ENCODE peak calls at places on chromosomes 13 and 19, in nine cellular contexts. One of them, this sample, is unnamed.

GRCh38 chr13:26601669-26602068 is 44.2 kb downstream of the WASF3 start:
- DNase-seq in transverse colon: no peak
- DNase-seq in SK-N-SH: peak; percentile 53
- DNase-seq in GM12891: no peak
- DNase-seq in stomach: no peak
- DNase-seq in HCT116: no peak
- DNase-seq in prostate gland: no peak
- DNase-seq in spleen: no peak
- DNase-seq in breast epithelium: no peak
- DNase-seq in this sample: peak; percentile 59

GRCh38 chr13:113584870-113585671 is 518 bp downstream of the TFDP1 start:
- DNase-seq in HCT116: no peak
- DNase-seq in GM12891: peak; percentile 62
- DNase-seq in prostate gland: no peak
- DNase-seq in stomach: peak; percentile 24
- DNase-seq in spleen: peak; percentile 82
- DNase-seq in transverse colon: peak; percentile 17
- DNase-seq in breast epithelium: peak; percentile 35
- DNase-seq in SK-N-SH: peak; percentile 77
- DNase-seq in this sample: no peak

GRCh38 chr19:4049432-4049831 is 17.3 kb downstream of the ZBTB7A start:
- DNase-seq in spleen: no peak
- DNase-seq in breast epithelium: no peak
- DNase-seq in prostate gland: no peak
- DNase-seq in HCT116: no peak
- DNase-seq in stomach: peak; percentile 76
- DNase-seq in GM12891: no peak
- DNase-seq in transverse colon: no peak
- DNase-seq in SK-N-SH: no peak
- DNase-seq in this sample: no peak

GRCh38 chr13:49904729-49905456 is 31.2 kb downstream of the SPRYD7 start:
- DNase-seq in SK-N-SH: no peak
- DNase-seq in prostate gland: no peak
- DNase-seq in transverse colon: no peak
- DNase-seq in breast epithelium: no peak
- DNase-seq in stomach: no peak
- DNase-seq in GM12891: no peak
- DNase-seq in HCT116: no peak
- DNase-seq in spleen: no peak
- DNase-seq in this sample: no peak

GRCh38 chr13:43379738-43380137 is 356.4 kb downstream of the DNAJC15 start:
- DNase-seq in transverse colon: no peak
- DNase-seq in HCT116: no peak
- DNase-seq in spleen: no peak
- DNase-seq in breast epithelium: no peak
- DNase-seq in prostate gland: no peak
- DNase-seq in stomach: no peak
- DNase-seq in SK-N-SH: no peak
- DNase-seq in GM12891: no peak
- DNase-seq in this sample: no peak

GRCh38 chr19:3253270-3253669 is 28.8 kb downstream of the CELF5 start:
- DNase-seq in HCT116: peak; percentile 16
- DNase-seq in prostate gland: no peak
- DNase-seq in transverse colon: no peak
- DNase-seq in GM12891: no peak
- DNase-seq in spleen: no peak
- DNase-seq in SK-N-SH: no peak
- DNase-seq in breast epithelium: no peak
- DNase-seq in stomach: no peak
- DNase-seq in this sample: no peak

GRCh38 chr13:91758724-91759123 is 360.3 kb downstream of the GPC5 start:
- DNase-seq in prostate gland: no peak
- DNase-seq in spleen: no peak
- DNase-seq in transverse colon: no peak
- DNase-seq in stomach: no peak
- DNase-seq in GM12891: no peak
- DNase-seq in HCT116: no peak
- DNase-seq in breast epithelium: no peak
- DNase-seq in SK-N-SH: no peak
- DNase-seq in this sample: no peak

GRCh38 chr13:81493144-81493543 is 1152.2 kb upstream of the SPRY2 start:
- DNase-seq in SK-N-SH: no peak
- DNase-seq in transverse colon: no peak
- DNase-seq in HCT116: no peak
- DNase-seq in stomach: no peak
- DNase-seq in GM12891: no peak
- DNase-seq in breast epithelium: no peak
- DNase-seq in spleen: no peak
- DNase-seq in prostate gland: no peak
- DNase-seq in this sample: no peak

GRCh38 chr13:30105381-30105780 is 202.0 kb downstream of the KATNAL1 start:
- DNase-seq in prostate gland: no peak
- DNase-seq in stomach: peak; percentile 59
- DNase-seq in HCT116: no peak
- DNase-seq in transverse colon: no peak
- DNase-seq in spleen: no peak
- DNase-seq in GM12891: no peak
- DNase-seq in breast epithelium: no peak
- DNase-seq in SK-N-SH: no peak
- DNase-seq in this sample: no peak

GRCh38 chr13:33554919-33555791 is 262.8 kb upstream of the RFC3 start:
- DNase-seq in GM12891: no peak
- DNase-seq in HCT116: no peak
- DNase-seq in breast epithelium: no peak
- DNase-seq in SK-N-SH: no peak
- DNase-seq in spleen: no peak
- DNase-seq in transverse colon: no peak
- DNase-seq in prostate gland: no peak
- DNase-seq in stomach: no peak
- DNase-seq in this sample: no peak

DNA sequence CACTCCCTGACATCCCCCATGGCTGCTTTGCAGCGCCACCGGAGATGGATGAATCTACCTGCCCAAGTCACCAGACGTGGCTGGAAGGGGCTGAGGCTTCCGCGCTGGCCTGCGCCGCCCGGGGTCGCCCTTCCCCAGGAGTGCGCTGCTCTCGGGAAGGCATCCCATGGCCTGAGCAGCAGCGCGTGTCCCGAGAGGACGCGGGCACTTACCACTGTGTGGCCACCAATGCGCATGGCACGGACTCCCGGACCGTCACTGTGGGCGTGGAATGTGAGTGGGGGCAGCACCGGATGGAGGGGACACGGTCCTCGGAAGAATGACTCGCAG is 4.6 kb downstream of the ICAM5 start:
- DNase-seq in stomach: no peak
- DNase-seq in prostate gland: no peak
- DNase-seq in spleen: no peak
- DNase-seq in transverse colon: peak; percentile 33
- DNase-seq in HCT116: no peak
- DNase-seq in breast epithelium: no peak
- DNase-seq in GM12891: no peak
- DNase-seq in SK-N-SH: no peak
- DNase-seq in this sample: no peak
- TF ChIP-seq POLR2AphosphoS5 in stomach: no peak
- TF ChIP-seq POLR2AphosphoS5 in prostate gland: no peak
- TF ChIP-seq POLR2AphosphoS5 in spleen: no peak
- TF ChIP-seq POLR2AphosphoS5 in transverse colon: no peak
- TF ChIP-seq POLR2AphosphoS5 in HCT116: no peak
- TF ChIP-seq POLR2AphosphoS5 in breast epithelium: no peak
- TF ChIP-seq POLR2AphosphoS5 in GM12891: no peak
- TF ChIP-seq POLR2AphosphoS5 in SK-N-SH: no peak
- TF ChIP-seq POLR2AphosphoS5 in this sample: no peak

GRCh38 chr13:51453308-51453958 is 597 bp upstream of the INTS6 start:
- DNase-seq in GM12891: peak; percentile 58
- DNase-seq in SK-N-SH: peak; percentile 84
- DNase-seq in spleen: peak; percentile 97
- DNase-seq in breast epithelium: peak; percentile 64
- DNase-seq in HCT116: no peak
- DNase-seq in stomach: no peak
- DNase-seq in prostate gland: peak; percentile 78
- DNase-seq in transverse colon: peak; percentile 88
- DNase-seq in this sample: peak; percentile 86
- TF ChIP-seq POLR2AphosphoS5 in GM12891: peak; percentile 54
- TF ChIP-seq POLR2AphosphoS5 in SK-N-SH: peak; percentile 47
- TF ChIP-seq POLR2AphosphoS5 in spleen: peak; percentile 84
- TF ChIP-seq POLR2AphosphoS5 in breast epithelium: peak; percentile 78
- TF ChIP-seq POLR2AphosphoS5 in HCT116: no peak
- TF ChIP-seq POLR2AphosphoS5 in stomach: peak; percentile 76
- TF ChIP-seq POLR2AphosphoS5 in prostate gland: no peak
- TF ChIP-seq POLR2AphosphoS5 in transverse colon: peak; percentile 76
- TF ChIP-seq POLR2AphosphoS5 in this sample: peak; percentile 76

DNA sequence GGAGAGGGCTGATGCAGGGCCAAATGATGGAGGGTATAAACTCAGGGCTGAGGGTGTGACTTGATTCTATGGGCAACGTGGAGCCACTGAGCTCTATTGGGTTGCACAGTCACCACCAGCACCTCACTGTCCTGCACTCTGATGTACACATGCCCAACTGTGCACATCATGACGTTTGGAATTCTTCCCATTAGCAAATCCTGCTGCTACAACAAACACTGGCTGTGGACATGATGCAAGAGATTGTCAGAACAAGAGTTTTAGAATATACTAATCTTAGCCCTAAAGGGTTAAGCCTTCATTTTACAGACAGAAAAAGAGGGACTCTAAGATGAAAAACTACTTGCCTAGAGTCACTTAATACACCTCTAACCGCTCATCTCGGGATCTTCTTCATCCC is 2.4 kb upstream of the TTYH1 start:
- DNase-seq in SK-N-SH: no peak
- DNase-seq in HCT116: no peak
- DNase-seq in stomach: no peak
- DNase-seq in spleen: no peak
- DNase-seq in transverse colon: no peak
- DNase-seq in breast epithelium: no peak
- DNase-seq in GM12891: no peak
- DNase-seq in prostate gland: no peak
- DNase-seq in this sample: no peak
- TF ChIP-seq POLR2AphosphoS5 in SK-N-SH: no peak
- TF ChIP-seq POLR2AphosphoS5 in HCT116: no peak
- TF ChIP-seq POLR2AphosphoS5 in stomach: no peak
- TF ChIP-seq POLR2AphosphoS5 in spleen: no peak
- TF ChIP-seq POLR2AphosphoS5 in transverse colon: no peak
- TF ChIP-seq POLR2AphosphoS5 in breast epithelium: no peak
- TF ChIP-seq POLR2AphosphoS5 in GM12891: no peak
- TF ChIP-seq POLR2AphosphoS5 in prostate gland: no peak
- TF ChIP-seq POLR2AphosphoS5 in this sample: no peak

DNA sequence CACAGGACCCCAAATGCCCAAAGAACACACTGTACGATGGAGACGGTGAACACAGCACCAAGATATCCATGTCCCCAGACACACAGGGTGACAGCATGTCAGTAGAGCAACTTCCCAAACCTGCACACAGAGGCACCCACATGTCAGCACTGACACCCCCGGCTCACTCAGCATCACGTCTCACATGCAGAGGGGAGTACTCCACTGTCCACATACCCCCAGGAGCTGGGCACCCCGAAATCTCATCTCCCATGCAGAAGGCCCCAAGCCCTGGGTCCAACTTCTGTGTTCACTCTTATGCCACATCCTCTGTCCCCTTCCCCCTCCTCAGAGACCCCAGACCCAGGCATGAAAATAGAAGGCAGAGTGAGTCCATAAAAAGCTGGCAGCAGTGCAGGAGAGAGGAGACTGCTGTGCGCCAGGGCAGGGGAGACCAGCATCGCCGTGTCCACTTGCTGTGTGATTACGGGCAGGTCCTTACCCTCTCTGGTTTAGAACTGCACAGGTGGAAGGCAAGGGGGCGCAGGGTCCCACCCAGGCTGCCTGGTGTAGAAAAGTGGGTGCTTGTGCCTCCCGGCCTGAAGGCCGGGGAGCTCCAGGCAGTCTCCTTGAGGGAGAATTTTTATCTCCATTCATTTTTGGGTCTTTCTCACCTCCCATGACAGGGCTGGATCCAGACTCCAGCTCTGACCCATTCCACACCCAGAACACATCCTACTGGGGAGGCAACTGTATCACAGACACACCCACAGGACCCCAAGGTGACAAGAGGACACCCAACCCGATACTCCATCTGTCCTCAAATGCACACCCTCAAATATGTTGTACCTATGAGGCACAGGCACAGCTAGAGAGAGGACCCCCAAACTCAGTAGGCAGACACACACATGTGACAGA is 17.0 kb downstream of the ERFL start:
- DNase-seq in stomach: no peak
- DNase-seq in GM12891: no peak
- DNase-seq in prostate gland: no peak
- DNase-seq in HCT116: no peak
- DNase-seq in spleen: no peak
- DNase-seq in breast epithelium: no peak
- DNase-seq in SK-N-SH: no peak
- DNase-seq in transverse colon: no peak
- DNase-seq in this sample: peak; percentile 11
- TF ChIP-seq POLR2AphosphoS5 in stomach: no peak
- TF ChIP-seq POLR2AphosphoS5 in GM12891: no peak
- TF ChIP-seq POLR2AphosphoS5 in prostate gland: no peak
- TF ChIP-seq POLR2AphosphoS5 in HCT116: no peak
- TF ChIP-seq POLR2AphosphoS5 in spleen: peak; percentile 37
- TF ChIP-seq POLR2AphosphoS5 in breast epithelium: no peak
- TF ChIP-seq POLR2AphosphoS5 in SK-N-SH: no peak
- TF ChIP-seq POLR2AphosphoS5 in transverse colon: no peak
- TF ChIP-seq POLR2AphosphoS5 in this sample: peak; percentile 40

GRCh38 chr13:110246530-110246929 is 60.4 kb downstream of the COL4A1 start:
- DNase-seq in GM12891: no peak
- DNase-seq in transverse colon: no peak
- DNase-seq in SK-N-SH: no peak
- DNase-seq in spleen: no peak
- DNase-seq in stomach: no peak
- DNase-seq in HCT116: no peak
- DNase-seq in prostate gland: no peak
- DNase-seq in breast epithelium: no peak
- DNase-seq in this sample: no peak
- TF ChIP-seq POLR2AphosphoS5 in GM12891: no peak
- TF ChIP-seq POLR2AphosphoS5 in transverse colon: peak; percentile 10
- TF ChIP-seq POLR2AphosphoS5 in SK-N-SH: no peak
- TF ChIP-seq POLR2AphosphoS5 in spleen: no peak
- TF ChIP-seq POLR2AphosphoS5 in stomach: no peak
- TF ChIP-seq POLR2AphosphoS5 in HCT116: no peak
- TF ChIP-seq POLR2AphosphoS5 in prostate gland: peak; percentile 37
- TF ChIP-seq POLR2AphosphoS5 in breast epithelium: no peak
- TF ChIP-seq POLR2AphosphoS5 in this sample: no peak